ENCODE peak calls at places on chromosomes 11 and 22, in eight cellular contexts. B, M, J, T, Z, C, S and Y are unnamed samples.

GRCh38 chr22:34971456-34971855 is 94.5 kb upstream of the ISX start:
- DNase-seq in B (no peak), M (no peak), J (no peak), T (no peak), Z (no peak), C (no peak), S (no peak), Y (no peak)

GRCh38 chr11:8079111-8079675 is 1.8 kb upstream of the TUB start:
- DNase-seq in B (no peak), M (no peak), J (no peak), T (no peak), Z (no peak), C (no peak), S (no peak), Y (no peak)

GRCh38 chr11:26348776-26349175 is 16.8 kb downstream of the ANO3 start:
- DNase-seq in B (no peak), M (no peak), J (no peak), T (no peak), Z (no peak), C (no peak), S (no peak), Y (no peak)

GRCh38 chr11:120294096-120294495 is 31.0 kb upstream of the TLCD5 start:
- DNase-seq in B (no peak), M (no peak), J (no peak), T (no peak), Z (no peak), C (no peak), S (no peak), Y (no peak)

GRCh38 chr11:104588975-104589374 is 309.3 kb downstream of the CASP12 start:
- DNase-seq in B (no peak), M (no peak), J (no peak), T (no peak), Z (no peak), C (no peak), S (no peak), Y (no peak)

GRCh38 chr11:119513141-119513805 is 90.3 kb upstream of the THY1 start:
- DNase-seq in B (no peak), M (no peak), J (no peak), T (no peak), Z (no peak), C (no peak), S (no peak), Y (no peak)

GRCh38 chr11:86515297-86516094 is 140.8 kb downstream of the CCDC81 start:
- DNase-seq in B (no peak), M (no peak), J (no peak), T (peak; percentile 56), Z (no peak), C (no peak), S (no peak), Y (no peak)

GRCh38 chr22:34019190-34019845 is 99.0 kb upstream of the LARGE1 start:
- DNase-seq in B (no peak), M (peak; percentile 49), J (no peak), T (no peak), Z (no peak), C (no peak), S (no peak), Y (no peak)

GRCh38 chr11:69343401-69344321 is 49.7 kb downstream of the MYEOV start:
- DNase-seq in B (no peak), M (peak; percentile 26), J (no peak), T (no peak), Z (no peak), C (no peak), S (no peak), Y (peak; percentile 15)

GRCh38 chr22:35961480-35961902 is 67.1 kb downstream of the RBFOX2 start:
- DNase-seq in B (peak; percentile 68), M (no peak), J (no peak), T (peak; percentile 73), Z (no peak), C (peak; percentile 40), S (peak; percentile 7), Y (no peak)

GRCh38 chr22:37138879-37139561 is 10.7 kb downstream of the IL2RB start:
- DNase-seq in B (no peak), M (no peak), J (no peak), T (no peak), Z (no peak), C (no peak), S (no peak), Y (no peak)

GRCh38 chr22:50190182-50190951 is 4.7 kb downstream of the TRABD start:
- DNase-seq in B (peak; percentile 89), M (peak; percentile 80), J (no peak), T (peak; percentile 60), Z (peak; percentile 91), C (peak; percentile 75), S (peak; percentile 68), Y (peak; percentile 72)

GRCh38 chr22:42654696-42655095 is 5.5 kb upstream of the CYB5R3 start:
- DNase-seq in B (no peak), M (no peak), J (no peak), T (no peak), Z (no peak), C (no peak), S (no peak), Y (no peak)

GRCh38 chr11:111336062-111336461 is 37.7 kb downstream of the POU2AF3 start:
- DNase-seq in B (no peak), M (no peak), J (no peak), T (no peak), Z (no peak), C (no peak), S (no peak), Y (no peak)
- H3K4me1 ChIP-seq in B (peaks cover 15% of the 10 kb centered on the region), M (no peaks in the 10 kb centered on the region), J (no peaks in the 10 kb centered on the region), T (no peaks in the 10 kb centered on the region), Z (peaks cover 26% of the 10 kb centered on the region), C (peaks cover 20% of the 10 kb centered on the region), S (peaks cover 22% of the 10 kb centered on the region), Y (peaks cover 8% of the 10 kb centered on the region)

DNA sequence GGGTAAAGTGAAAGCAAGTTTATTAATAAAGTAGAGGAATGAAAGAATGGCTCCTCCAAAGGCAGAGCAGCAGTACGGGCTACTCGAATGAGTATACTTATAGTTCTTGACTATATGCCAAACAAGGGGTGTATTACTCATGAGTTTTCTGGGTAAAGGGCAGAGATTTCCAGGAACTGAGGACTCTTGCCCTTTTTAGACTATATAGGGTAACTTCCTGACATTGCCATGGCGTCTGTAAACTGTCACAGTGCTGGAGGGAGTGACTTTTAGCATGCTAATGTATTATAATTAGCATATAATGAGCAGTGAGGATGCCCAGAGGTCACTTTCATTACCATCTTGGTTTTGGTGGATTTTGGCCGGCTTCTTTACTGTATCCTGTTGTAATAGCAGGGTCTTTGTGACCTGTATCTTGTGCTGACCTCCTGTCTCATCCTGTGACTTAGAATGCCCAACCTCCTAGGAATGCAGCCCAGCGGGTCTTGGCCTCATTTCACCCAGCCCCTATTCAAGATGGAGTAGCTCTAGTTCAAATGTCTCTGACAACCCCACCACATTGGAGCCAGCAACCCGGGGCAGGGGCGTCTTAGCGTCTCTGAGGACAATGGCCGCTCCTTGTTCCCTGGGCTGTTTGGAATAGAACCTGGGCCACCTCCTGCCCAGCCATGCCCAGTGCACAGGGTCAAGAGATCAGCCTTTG is 34.9 kb upstream of the CD82 start:
- DNase-seq in B (no peak), M (no peak), J (no peak), T (no peak), Z (no peak), C (no peak), S (no peak), Y (no peak)
- TF ChIP-seq POLR2A in B (no peak), M (no peak), J (no peak), T (no peak), Z (no peak), C (no peak), S (no peak), Y (no peak)

GRCh38 chr11:133738624-133739023 is 106.7 kb downstream of the SPATA19 start:
- DNase-seq in B (no peak), M (no peak), J (no peak), T (no peak), Z (no peak), C (no peak), S (no peak), Y (no peak)
- H3K4me1 ChIP-seq in B (no peaks in the 10 kb centered on the region), M (no peaks in the 10 kb centered on the region), J (no peaks in the 10 kb centered on the region), T (no peaks in the 10 kb centered on the region), Z (no peaks in the 10 kb centered on the region), C (no peaks in the 10 kb centered on the region), S (no peaks in the 10 kb centered on the region), Y (no peaks in the 10 kb centered on the region)

GRCh38 chr11:126263489-126263888 is 5.2 kb downstream of the SRPRA start:
- DNase-seq in B (no peak), M (no peak), J (no peak), T (no peak), Z (no peak), C (no peak), S (no peak), Y (no peak)
- TF ChIP-seq POLR2A in B (no peak), M (no peak), J (no peak), T (no peak), Z (no peak), C (no peak), S (no peak), Y (no peak)